ENCODE peak calls at places on chromosomes 16 and 17, in eight cellular contexts. P, X, D, F, S, Q, O and A are unnamed samples.

GRCh38 chr17:9427460-9428315 is 147.9 kb downstream of the STX8 start:
- DNase-seq in P (no peak), X (no peak), D (no peak), F (no peak), S (no peak), Q (no peak), O (no peak), A (peak; percentile 66)

GRCh38 chr16:47136101-47136820 is 7.5 kb downstream of the NETO2 start:
- DNase-seq in P (no peak), X (no peak), D (no peak), F (no peak), S (no peak), Q (no peak), O (peak; percentile 74), A (no peak)

GRCh38 chr16:46629331-46629843 is 8.2 kb upstream of the SHCBP1 start:
- DNase-seq in P (no peak), X (no peak), D (no peak), F (no peak), S (no peak), Q (peak; percentile 24), O (peak; percentile 72), A (peak; percentile 26)

GRCh38 chr17:81003711-81004335 is 12.2 kb downstream of the CHMP6 start:
- DNase-seq in P (no peak), X (no peak), D (no peak), F (no peak), S (no peak), Q (no peak), O (no peak), A (no peak)

GRCh38 chr16:50501251-50501650 is 46.9 kb upstream of the NKD1 start:
- DNase-seq in P (no peak), X (no peak), D (no peak), F (no peak), S (no peak), Q (no peak), O (no peak), A (no peak)

GRCh38 chr16:84599528-84600202 is 18.2 kb downstream of the COTL1 start:
- DNase-seq in P (no peak), X (peak; percentile 78), D (no peak), F (no peak), S (no peak), Q (peak; percentile 69), O (peak; percentile 93), A (peak; percentile 80)

GRCh38 chr17:82667668-82668000 is 19.4 kb upstream of the WDR45B start:
- DNase-seq in P (no peak), X (no peak), D (no peak), F (no peak), S (no peak), Q (no peak), O (no peak), A (no peak)

GRCh38 chr16:31022574-31023251 is 10.6 kb upstream of the STX4 start:
- DNase-seq in P (no peak), X (no peak), D (no peak), F (no peak), S (no peak), Q (no peak), O (no peak), A (peak; percentile 80)

GRCh38 chr17:66667090-66667489 is 167.8 kb upstream of the CACNG5 start:
- DNase-seq in P (no peak), X (no peak), D (no peak), F (no peak), S (no peak), Q (no peak), O (no peak), A (no peak)